ENCODE peak calls at places on chromosomes 5 and 9, in seven cellular contexts. K, P, Q, N, R, T and L are unnamed samples.
A peak's percentile ranks its signal among the peaks of the same experiment; 100 is the strongest.

GRCh38 chr9:89226076-89226475 is 47.5 kb upstream of the SHC3 start:
- DNase-seq in N (no peak), Q (no peak), K (no peak), T (no peak), P (peak; percentile 60), R (no peak), L (no peak)

GRCh38 chr5:120808606-120809005 is 344.5 kb downstream of the PRR16 start:
- DNase-seq in R (no peak), K (no peak), Q (no peak), P (no peak), N (no peak), T (no peak), L (no peak)

GRCh38 chr5:96478983-96479382 is 45.9 kb upstream of the PCSK1 start:
- DNase-seq in T (no peak), N (no peak), K (no peak), Q (no peak), P (no peak), R (no peak), L (no peak)

GRCh38 chr5:172713113-172713808 is 57.7 kb downstream of the DUSP1 start:
- DNase-seq in N (peak; percentile 77), R (no peak), T (no peak), P (no peak), K (peak; percentile 67), Q (peak; percentile 67), L (peak; percentile 71)

GRCh38 chr9:69809304-69809863 is 11.2 kb upstream of the CFAP95 start:
- DNase-seq in N (no peak), R (peak; percentile 7), K (no peak), P (no peak), T (no peak), Q (no peak), L (no peak)

GRCh38 chr9:99118782-99119466 is 14.0 kb downstream of the TGFBR1 start:
- DNase-seq in R (no peak), T (no peak), P (no peak), K (peak; percentile 21), N (no peak), Q (no peak), L (no peak)

GRCh38 chr9:131645078-131645776 is 94.6 kb downstream of the RAPGEF1 start:
- DNase-seq in T (no peak), K (no peak), N (no peak), R (no peak), Q (no peak), P (no peak), L (no peak)

GRCh38 chr5:135030123-135030517 is 3.9 kb downstream of the PITX1 start:
- DNase-seq in R (no peak), P (no peak), Q (no peak), N (no peak), T (no peak), K (no peak), L (no peak)

GRCh38 chr5:91875133-91875779 is 492.1 kb upstream of the ARRDC3 start:
- DNase-seq in N (no peak), R (no peak), P (no peak), T (no peak), K (no peak), Q (no peak), L (no peak)

GRCh38 chr9:3045153-3045552 is 201.3 kb upstream of the PUM3 start:
- DNase-seq in K (no peak), R (no peak), N (no peak), P (no peak), Q (no peak), T (no peak), L (no peak)

GRCh38 chr5:24042688-24043087 is 535.3 kb downstream of the PRDM9 start:
- DNase-seq in P (no peak), T (no peak), N (no peak), K (no peak), R (no peak), Q (no peak), L (no peak)

GRCh38 chr9:79660615-79661014 is 88.8 kb downstream of the TLE4 start:
- DNase-seq in P (no peak), K (no peak), Q (no peak), R (no peak), N (no peak), T (no peak), L (no peak)

GRCh38 chr5:95861221-95861857 is 38.8 kb upstream of the GLRX start:
- DNase-seq in N (peak; percentile 43), T (peak; percentile 69), Q (peak; percentile 62), R (peak; percentile 24), P (no peak), K (no peak), L (peak; percentile 95)

GRCh38 chr9:135499326-135500070 is 984 bp upstream of the MRPS2 start:
- DNase-seq in T (peak; percentile 31), K (peak; percentile 86), Q (peak; percentile 97), R (peak; percentile 69), N (peak; percentile 98), P (peak; percentile 97), L (peak; percentile 89)

GRCh38 chr5:17992296-17992695 is 358.0 kb downstream of the TAF11L14 start:
- DNase-seq in K (no peak), N (no peak), R (no peak), P (no peak), T (no peak), Q (no peak), L (no peak)

GRCh38 chr5:82347213-82347947 is 69.2 kb upstream of the RPS23 start:
- DNase-seq in P (peak; percentile 91), R (no peak), T (no peak), N (peak; percentile 23), Q (peak; percentile 44), K (no peak), L (no peak)

GRCh38 chr5:55691265-55692105 is 20.6 kb downstream of the SLC38A9 start:
- DNase-seq in Q (no peak), N (no peak), P (no peak), K (no peak), R (peak; percentile 33), T (no peak), L (peak; percentile 44)

GRCh38 chr5:6462671-6463070 is 14.0 kb downstream of the UBE2QL1 start:
- DNase-seq in N (no peak), P (no peak), Q (no peak), R (no peak), T (no peak), K (no peak), L (no peak)

GRCh38 chr5:6459896-6460295 is 11.2 kb downstream of the UBE2QL1 start:
- DNase-seq in T (no peak), P (no peak), K (no peak), Q (no peak), R (no peak), N (no peak), L (no peak)

GRCh38 chr5:6458833-6459232 is 10.2 kb downstream of the UBE2QL1 start:
- DNase-seq in P (no peak), K (no peak), Q (no peak), N (no peak), R (no peak), T (no peak), L (no peak)

GRCh38 chr5:6461793-6462650 is 13.4 kb downstream of the UBE2QL1 start:
- DNase-seq in Q (no peak), N (no peak), T (no peak), P (no peak), K (no peak), R (no peak), L (no peak)

DNA sequence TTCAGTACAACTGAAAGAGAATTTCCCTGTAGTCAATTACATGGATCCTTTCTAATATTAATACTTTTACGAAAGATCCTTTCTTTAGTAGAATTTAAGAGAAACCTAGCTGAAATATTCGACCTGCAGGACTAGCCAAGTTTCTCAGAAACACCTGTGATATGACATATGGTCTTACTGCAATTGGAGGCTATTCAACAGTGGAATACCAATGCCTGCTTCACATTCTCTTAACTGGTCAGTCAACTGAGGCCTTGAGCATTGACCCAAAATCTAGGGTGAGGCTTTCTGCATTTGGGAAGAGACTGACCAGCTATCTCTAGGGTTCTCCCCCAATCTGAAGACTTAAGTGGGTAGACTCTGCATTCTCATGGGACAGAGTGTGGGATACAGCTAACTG is 12.3 kb downstream of the UBE2QL1 start:
- DNase-seq in T (no peak), K (no peak), Q (no peak), N (no peak), P (no peak), R (no peak), L (no peak)
- H3K27ac ChIP-seq in T (no peak overlapping the region), K (no peak overlapping the region), Q (peak overlapping the region; percentile 53), N (no peak overlapping the region), P (no peak overlapping the region), R (no peak overlapping the region), L (no peak overlapping the region)

GRCh38 chr9:91896513-91897121 is 53.4 kb downstream of the ROR2 start:
- DNase-seq in R (no peak), T (no peak), K (no peak), N (peak; percentile 27), P (no peak), Q (no peak), L (no peak)
- H3K27ac ChIP-seq in R (no peak overlapping the region), T (no peak overlapping the region), K (no peak overlapping the region), N (no peak overlapping the region), P (peak overlapping the region; percentile 81), Q (no peak overlapping the region), L (peak overlapping the region; percentile 16)

GRCh38 chr5:62328772-62329491 is 22.9 kb downstream of the KIF2A start:
- DNase-seq in P (no peak), Q (no peak), R (no peak), K (no peak), N (no peak), T (no peak), L (no peak)

GRCh38 chr5:62326702-62327101 is 20.7 kb downstream of the KIF2A start:
- DNase-seq in N (no peak), Q (no peak), K (no peak), T (no peak), R (no peak), P (no peak), L (no peak)

GRCh38 chr5:62326302-62326701 is 20.3 kb downstream of the KIF2A start:
- DNase-seq in K (no peak), N (no peak), T (no peak), Q (no peak), P (no peak), R (no peak), L (no peak)

GRCh38 chr5:62327627-62328026 is 21.6 kb downstream of the KIF2A start:
- DNase-seq in Q (no peak), R (no peak), N (no peak), T (no peak), P (no peak), K (no peak), L (no peak)

GRCh38 chr5:62327138-62327537 is 21.1 kb downstream of the KIF2A start:
- DNase-seq in P (no peak), T (no peak), K (no peak), Q (no peak), R (no peak), N (no peak), L (no peak)
- H3K27ac ChIP-seq in P (no peak overlapping the region), T (no peak overlapping the region), K (no peak overlapping the region), Q (no peak overlapping the region), R (no peak overlapping the region), N (no peak overlapping the region), L (no peak overlapping the region)

GRCh38 chr5:88786789-88787188 is 96.2 kb downstream of the MEF2C start:
- DNase-seq in P (no peak), N (no peak), Q (no peak), K (no peak), T (no peak), R (no peak), L (no peak)

GRCh38 chr5:88786217-88786560 is 96.8 kb downstream of the MEF2C start:
- DNase-seq in T (no peak), K (no peak), P (no peak), R (no peak), Q (no peak), N (no peak), L (peak; percentile 14)

GRCh38 chr5:88785396-88786216 is 97.4 kb downstream of the MEF2C start:
- DNase-seq in P (no peak), K (no peak), T (peak; percentile 87), N (no peak), R (peak; percentile 96), Q (no peak), L (peak; percentile 80)

GRCh38 chr5:88792144-88792840 is 90.7 kb downstream of the MEF2C start:
- DNase-seq in N (no peak), T (no peak), K (no peak), P (no peak), R (no peak), Q (no peak), L (no peak)

GRCh38 chr5:88787856-88788255 is 95.1 kb downstream of the MEF2C start:
- DNase-seq in P (no peak), T (no peak), N (no peak), R (no peak), K (no peak), Q (no peak), L (peak; percentile 60)
- H3K27ac ChIP-seq in P (no peak overlapping the region), T (no peak overlapping the region), N (peak overlapping the region; percentile 14), R (no peak overlapping the region), K (no peak overlapping the region), Q (peak overlapping the region; percentile 68), L (no peak overlapping the region)